ENCODE peak calls at places on chromosome 13, in ten cellular contexts. Z is HTR-8/SVneo; O is stimulated activated CD8-positive, alpha-beta memory T cell treated with anti-CD3 and anti-CD28 coated beads, Interleukin-15, amount 100 ng/mL, for 24 hours; C is B cell; G is midbrain; L is K562; Y is ecto neural progenitor cell; D is amniotic stem cell; X is kidney glomerular epithelial cell; F is activated CD4-positive, CD25-positive, alpha-beta regulatory T cell. H is an unnamed sample.
A peak's percentile ranks its signal among the peaks of the same experiment; 100 is the strongest.

GRCh38 chr13:110337287-110337686 is 30.2 kb downstream of the COL4A2 start:
- DNase-seq in Z (no peak), O (no peak), C (no peak), G (no peak), L (no peak), Y (no peak), D (no peak), X (no peak), F (no peak), H (no peak)

GRCh38 chr13:79457948-79458347 is 23.0 kb upstream of the NDFIP2 start:
- DNase-seq in Z (no peak), O (no peak), C (no peak), G (no peak), L (peak; percentile 67), Y (no peak), D (no peak), X (peak; percentile 54), F (no peak), H (no peak)

GRCh38 chr13:45737571-45738002 is 35.5 kb downstream of the CBY2 start:
- DNase-seq in Z (no peak), O (no peak), C (no peak), G (no peak), L (peak; percentile 17), Y (no peak), D (no peak), X (no peak), F (no peak), H (peak; percentile 16)

GRCh38 chr13:52459668-52460067 is 4.4 kb downstream of the CKAP2 start:
- DNase-seq in Z (no peak), O (no peak), C (no peak), G (no peak), L (no peak), Y (no peak), D (peak; percentile 10), X (peak; percentile 5), F (no peak), H (no peak)

GRCh38 chr13:98150836-98151489 is 8.1 kb downstream of the FARP1 start:
- DNase-seq in Z (no peak), O (no peak), C (no peak), G (no peak), L (no peak), Y (no peak), D (no peak), X (no peak), F (no peak), H (no peak)

GRCh38 chr13:54175470-54175869 is 1146.9 kb downstream of the OLFM4 start:
- DNase-seq in Z (no peak), O (no peak), C (no peak), G (no peak), L (no peak), Y (no peak), D (no peak), X (no peak), F (no peak), H (no peak)

GRCh38 chr13:24680921-24681585 is 845 bp downstream of the ATP12A start:
- DNase-seq in Z (no peak), O (no peak), C (peak; percentile 9), G (no peak), L (no peak), Y (no peak), D (no peak), X (no peak), F (no peak), H (no peak)

GRCh38 chr13:100090861-100091260 is 2.0 kb downstream of the PCCA start:
- DNase-seq in Z (no peak), O (no peak), C (no peak), G (no peak), L (no peak), Y (no peak), D (no peak), X (no peak), F (no peak), H (no peak)

GRCh38 chr13:27792393-27793218 is at the start of gene GSX1:
- DNase-seq in Z (peak; percentile 51), O (peak; percentile 9), C (peak; percentile 61), G (peak; percentile 43), L (peak; percentile 21), Y (peak; percentile 90), D (no peak), X (peak; percentile 53), F (no peak), H (peak; percentile 39)

GRCh38 chr13:97018029-97018819 is 23.9 kb upstream of the OXGR1 start:
- DNase-seq in Z (peak; percentile 17), O (no peak), C (peak; percentile 44), G (peak; percentile 76), L (peak; percentile 56), Y (peak; percentile 57), D (no peak), X (peak; percentile 47), F (no peak), H (peak; percentile 44)

GRCh38 chr13:43085545-43085944 is 62.2 kb downstream of the DNAJC15 start:
- DNase-seq in Z (peak; percentile 12), O (no peak), C (peak; percentile 45), G (peak; percentile 18), L (peak; percentile 2), Y (no peak), D (no peak), X (no peak), F (no peak), H (no peak)

GRCh38 chr13:44308352-44308751 is 65.3 kb upstream of the SERP2 start:
- DNase-seq in Z (no peak), O (no peak), C (no peak), G (no peak), L (no peak), Y (no peak), D (no peak), X (no peak), F (no peak), H (no peak)

GRCh38 chr13:99280166-99280565 is 22.0 kb upstream of the GPR18 start:
- DNase-seq in Z (no peak), O (no peak), C (no peak), G (no peak), L (no peak), Y (no peak), D (no peak), X (peak; percentile 40), F (no peak), H (peak; percentile 92)

GRCh38 chr13:34300559-34300958 is 482.6 kb downstream of the RFC3 start:
- DNase-seq in Z (no peak), O (no peak), C (no peak), G (no peak), L (no peak), Y (no peak), D (no peak), X (peak; percentile 30), F (no peak), H (no peak)

GRCh38 chr13:110706570-110707378 is 858 bp upstream of the CARS2 start:
- DNase-seq in Z (no peak), O (no peak), C (no peak), G (no peak), L (no peak), Y (no peak), D (no peak), X (no peak), F (no peak), H (no peak)

H was measured in HL-60.